ENCODE peak calls at places on chromosomes 6 and 20, in six cellular contexts. A is A549, B is adrenal gland, Q is tibial artery, S is AG04450, U is OCI-LY7. D is an unnamed sample.

GRCh38 chr6:166078294-166078693 is 89.4 kb downstream of the TBXT start:
- DNase-seq in A (no peak), B (no peak), Q (no peak), S (peak), U (no peak), D (no peak)

GRCh38 chr6:89310929-89311328 is 4.2 kb downstream of the GABRR2 start:
- DNase-seq in A (no peak), B (no peak), Q (no peak), S (no peak), U (no peak), D (no peak)

GRCh38 chr6:125104425-125104824 is 49.1 kb upstream of the TPD52L1 start:
- DNase-seq in A (no peak), B (no peak), Q (no peak), S (peak), U (no peak), D (peak)

GRCh38 chr20:58340853-58341252 is 31.3 kb downstream of the RAB22A start:
- DNase-seq in A (no peak), B (no peak), Q (no peak), S (no peak), U (no peak), D (no peak)

GRCh38 chr6:44630125-44631028 is 242.9 kb downstream of the CDC5L start:
- DNase-seq in A (peak), B (no peak), Q (no peak), S (peak), U (peak), D (peak)

GRCh38 chr6:31898200-31899011 is 908 bp upstream of the EHMT2 start:
- DNase-seq in A (peak), B (no peak), Q (no peak), S (no peak), U (peak), D (peak)

GRCh38 chr6:22709804-22710203 is 140.4 kb downstream of the HDGFL1 start:
- DNase-seq in A (no peak), B (no peak), Q (no peak), S (no peak), U (no peak), D (no peak)

GRCh38 chr20:32236819-32237218 is 29.1 kb downstream of the POFUT1 start:
- DNase-seq in A (no peak), B (no peak), Q (no peak), S (no peak), U (no peak), D (no peak)

GRCh38 chr6:131967948-131968347 is 16.8 kb upstream of the CCN2 start:
- DNase-seq in A (no peak), B (no peak), Q (no peak), S (no peak), U (no peak), D (no peak)

GRCh38 chr6:56655996-56656395 is 13.3 kb upstream of the DST start:
- DNase-seq in A (no peak), B (no peak), Q (no peak), S (no peak), U (no peak), D (peak)

GRCh38 chr6:115370202-115370601 is 690.5 kb downstream of the FRK start:
- DNase-seq in A (no peak), B (no peak), Q (no peak), S (no peak), U (no peak), D (no peak)

GRCh38 chr20:6870559-6870958 is 103.1 kb downstream of the BMP2 start:
- DNase-seq in A (no peak), B (no peak), Q (no peak), S (no peak), U (no peak), D (no peak)

GRCh38 chr6:99334526-99335127 is 14.8 kb downstream of the FAXC start:
- DNase-seq in A (peak), B (peak), Q (no peak), S (peak), U (peak), D (peak)

GRCh38 chr6:163589401-163589800 is 174.9 kb downstream of the QKI start:
- DNase-seq in A (no peak), B (no peak), Q (no peak), S (no peak), U (no peak), D (peak)

GRCh38 chr6:11495565-11496145 is 41.9 kb upstream of the TMEM170B start:
- DNase-seq in A (no peak), B (no peak), Q (no peak), S (no peak), U (no peak), D (no peak)

GRCh38 chr20:52230406-52230805 is 38.8 kb upstream of the ZFP64 start:
- DNase-seq in A (no peak), B (no peak), Q (no peak), S (no peak), U (no peak), D (peak)

GRCh38 chr6:74551896-74552295 is 654.0 kb downstream of the COL12A1 start:
- DNase-seq in A (no peak), B (no peak), Q (no peak), S (no peak), U (no peak), D (peak)

GRCh38 chr6:69456086-69456485 is 340.7 kb downstream of the LMBRD1 start:
- DNase-seq in A (no peak), B (no peak), Q (no peak), S (no peak), U (no peak), D (no peak)

GRCh38 chr20:50054626-50055511 is 58.1 kb downstream of the UBE2V1 start:
- DNase-seq in A (no peak), B (no peak), Q (no peak), S (no peak), U (no peak), D (peak)

GRCh38 chr6:3226422-3227362 is 761 bp downstream of the TUBB2B start:
- DNase-seq in A (no peak), B (no peak), Q (no peak), S (no peak), U (peak), D (peak)

GRCh38 chr6:110999634-111000270 is 17.9 kb downstream of the RPF2 start:
- DNase-seq in A (no peak), B (no peak), Q (no peak), S (no peak), U (peak), D (peak)
- TF ChIP-seq CTCF in A (peak), B (peak), Q (peak), S (peak), U (peak), D (peak)

DNA sequence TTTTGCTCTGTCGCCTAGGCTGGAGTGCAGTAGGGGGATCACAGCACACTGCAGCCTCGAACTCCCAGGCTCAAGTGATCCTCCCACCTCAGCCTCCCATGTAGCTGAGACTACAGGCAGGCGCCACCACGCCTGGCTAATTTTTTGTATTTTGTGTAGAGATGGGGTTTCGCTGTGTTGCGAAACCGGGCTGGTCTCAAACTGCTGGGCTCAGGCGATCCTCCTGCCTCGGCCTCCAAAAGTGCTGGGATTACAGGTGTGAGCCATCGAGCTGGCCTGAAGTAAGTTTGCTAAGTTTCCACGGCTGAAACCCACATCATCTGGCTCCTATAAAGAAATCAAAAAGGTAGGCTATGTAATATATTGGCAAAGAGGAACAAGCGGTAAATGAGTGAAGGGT is 1.4 kb upstream of the MYLIP start:
- DNase-seq in A (no peak), B (no peak), Q (no peak), S (no peak), U (no peak), D (no peak)
- H3K4me3 ChIP-seq in A (no peak), B (no peak), Q (no peak), S (no peak), U (no peak), D (no peak)

DNA sequence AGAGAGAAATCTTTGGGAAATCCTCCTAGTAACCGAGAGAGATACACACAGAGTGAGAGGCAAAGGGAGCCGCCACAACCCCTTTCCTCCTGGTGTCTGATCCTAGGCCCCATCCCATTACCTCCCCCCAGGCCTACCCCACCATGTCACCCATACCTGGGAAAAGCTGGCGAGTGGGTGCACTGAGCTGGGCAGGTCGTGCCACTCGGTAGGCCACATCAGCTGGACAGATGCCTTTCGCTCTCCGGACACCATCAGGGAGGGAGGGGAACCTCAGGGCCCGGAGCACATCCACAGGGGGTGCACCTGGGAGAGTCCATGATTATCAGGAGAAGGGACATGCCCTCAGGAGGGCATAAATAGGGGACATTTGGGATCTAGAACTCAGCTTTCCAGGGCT is 3.1 kb downstream of the COL11A2 start:
- DNase-seq in A (no peak), B (no peak), Q (no peak), S (no peak), U (no peak), D (no peak)
- TF ChIP-seq CTCF in A (no peak), B (no peak), Q (no peak), S (no peak), U (no peak), D (no peak)

GRCh38 chr20:17298169-17298568 is 71.3 kb downstream of the PCSK2 start:
- DNase-seq in A (no peak), B (no peak), Q (no peak), S (no peak), U (no peak), D (no peak)
- H3K4me3 ChIP-seq in A (no peak), B (no peak), Q (no peak), S (no peak), U (no peak), D (no peak)